ENCODE peak calls at places on chromosomes 3 and 15, in ten cellular contexts. One of them, this sample, is unnamed.

GRCh38 chr3:184171562-184171961 is 3.1 kb upstream of the AP2M1 start:
- DNase-seq in uterus: no peak
- DNase-seq in mammary epithelial cell: no peak
- DNase-seq in progenitor cell of endocrine pancreas: no peak
- DNase-seq in fibroblast of pulmonary artery: peak
- DNase-seq in fibroblast of lung: no peak
- DNase-seq in PC-9: no peak
- DNase-seq in heart left ventricle: no peak
- DNase-seq in right lobe of liver: no peak
- DNase-seq in dorsolateral prefrontal cortex: no peak
- DNase-seq in this sample: no peak

GRCh38 chr3:14289590-14290453 is 111.2 kb downstream of the LSM3 start:
- DNase-seq in dorsolateral prefrontal cortex: no peak
- DNase-seq in right lobe of liver: no peak
- DNase-seq in progenitor cell of endocrine pancreas: no peak
- DNase-seq in uterus: no peak
- DNase-seq in mammary epithelial cell: peak
- DNase-seq in PC-9: peak
- DNase-seq in heart left ventricle: no peak
- DNase-seq in fibroblast of lung: peak
- DNase-seq in fibroblast of pulmonary artery: peak
- DNase-seq in this sample: no peak

GRCh38 chr15:38401101-38401500 is 52.8 kb upstream of the FAM98B start:
- DNase-seq in progenitor cell of endocrine pancreas: no peak
- DNase-seq in fibroblast of lung: peak
- DNase-seq in right lobe of liver: no peak
- DNase-seq in uterus: no peak
- DNase-seq in dorsolateral prefrontal cortex: no peak
- DNase-seq in mammary epithelial cell: peak
- DNase-seq in heart left ventricle: no peak
- DNase-seq in fibroblast of pulmonary artery: peak
- DNase-seq in PC-9: no peak
- DNase-seq in this sample: no peak

GRCh38 chr3:3172627-3173026 is 6.9 kb downstream of the CRBN start:
- DNase-seq in heart left ventricle: no peak
- DNase-seq in dorsolateral prefrontal cortex: no peak
- DNase-seq in mammary epithelial cell: no peak
- DNase-seq in PC-9: no peak
- DNase-seq in right lobe of liver: no peak
- DNase-seq in fibroblast of pulmonary artery: no peak
- DNase-seq in uterus: no peak
- DNase-seq in fibroblast of lung: no peak
- DNase-seq in progenitor cell of endocrine pancreas: no peak
- DNase-seq in this sample: no peak

GRCh38 chr3:32307591-32307990 is 69.1 kb downstream of the CMTM8 start:
- DNase-seq in dorsolateral prefrontal cortex: no peak
- DNase-seq in mammary epithelial cell: peak
- DNase-seq in heart left ventricle: no peak
- DNase-seq in fibroblast of lung: no peak
- DNase-seq in PC-9: no peak
- DNase-seq in right lobe of liver: no peak
- DNase-seq in fibroblast of pulmonary artery: no peak
- DNase-seq in progenitor cell of endocrine pancreas: no peak
- DNase-seq in uterus: no peak
- DNase-seq in this sample: no peak

GRCh38 chr15:71219646-71220045 is 104.4 kb downstream of the THSD4 start:
- DNase-seq in fibroblast of lung: peak
- DNase-seq in uterus: no peak
- DNase-seq in progenitor cell of endocrine pancreas: no peak
- DNase-seq in right lobe of liver: no peak
- DNase-seq in fibroblast of pulmonary artery: peak
- DNase-seq in dorsolateral prefrontal cortex: no peak
- DNase-seq in PC-9: no peak
- DNase-seq in heart left ventricle: no peak
- DNase-seq in mammary epithelial cell: peak
- DNase-seq in this sample: no peak

GRCh38 chr15:85554852-85555521 is 174.6 kb downstream of the AKAP13 start:
- DNase-seq in progenitor cell of endocrine pancreas: no peak
- DNase-seq in dorsolateral prefrontal cortex: no peak
- DNase-seq in mammary epithelial cell: no peak
- DNase-seq in fibroblast of pulmonary artery: no peak
- DNase-seq in heart left ventricle: no peak
- DNase-seq in fibroblast of lung: no peak
- DNase-seq in PC-9: no peak
- DNase-seq in uterus: no peak
- DNase-seq in right lobe of liver: no peak
- DNase-seq in this sample: no peak

GRCh38 chr3:106089806-106090205 is 221.0 kb upstream of the CBLB start:
- DNase-seq in fibroblast of lung: no peak
- DNase-seq in fibroblast of pulmonary artery: no peak
- DNase-seq in right lobe of liver: no peak
- DNase-seq in mammary epithelial cell: no peak
- DNase-seq in dorsolateral prefrontal cortex: no peak
- DNase-seq in PC-9: no peak
- DNase-seq in uterus: no peak
- DNase-seq in progenitor cell of endocrine pancreas: no peak
- DNase-seq in heart left ventricle: no peak
- DNase-seq in this sample: no peak

GRCh38 chr3:195083659-195084058 is 187.3 kb downstream of the XXYLT1 start:
- DNase-seq in uterus: no peak
- DNase-seq in PC-9: no peak
- DNase-seq in fibroblast of lung: no peak
- DNase-seq in dorsolateral prefrontal cortex: peak
- DNase-seq in mammary epithelial cell: no peak
- DNase-seq in progenitor cell of endocrine pancreas: no peak
- DNase-seq in right lobe of liver: peak
- DNase-seq in fibroblast of pulmonary artery: no peak
- DNase-seq in heart left ventricle: no peak
- DNase-seq in this sample: no peak

GRCh38 chr3:103410231-103410630 is 975.4 kb downstream of the ZPLD1 start:
- DNase-seq in heart left ventricle: no peak
- DNase-seq in progenitor cell of endocrine pancreas: no peak
- DNase-seq in mammary epithelial cell: no peak
- DNase-seq in right lobe of liver: no peak
- DNase-seq in dorsolateral prefrontal cortex: no peak
- DNase-seq in fibroblast of pulmonary artery: no peak
- DNase-seq in fibroblast of lung: no peak
- DNase-seq in uterus: no peak
- DNase-seq in PC-9: no peak
- DNase-seq in this sample: no peak
- TF ChIP-seq CTCF in heart left ventricle: no peak
- TF ChIP-seq CTCF in progenitor cell of endocrine pancreas: peak
- TF ChIP-seq CTCF in mammary epithelial cell: peak
- TF ChIP-seq CTCF in right lobe of liver: no peak
- TF ChIP-seq CTCF in dorsolateral prefrontal cortex: no peak
- TF ChIP-seq CTCF in fibroblast of pulmonary artery: no peak
- TF ChIP-seq CTCF in fibroblast of lung: no peak
- TF ChIP-seq CTCF in uterus: no peak
- TF ChIP-seq CTCF in PC-9: no peak
- TF ChIP-seq CTCF in this sample: peak

GRCh38 chr15:32657198-32657886 is 15.8 kb downstream of the SCG5 start:
- DNase-seq in right lobe of liver: no peak
- DNase-seq in progenitor cell of endocrine pancreas: no peak
- DNase-seq in heart left ventricle: no peak
- DNase-seq in mammary epithelial cell: peak
- DNase-seq in dorsolateral prefrontal cortex: no peak
- DNase-seq in fibroblast of lung: no peak
- DNase-seq in fibroblast of pulmonary artery: no peak
- DNase-seq in PC-9: no peak
- DNase-seq in uterus: no peak
- DNase-seq in this sample: no peak
- TF ChIP-seq CTCF in right lobe of liver: peak
- TF ChIP-seq CTCF in progenitor cell of endocrine pancreas: no peak
- TF ChIP-seq CTCF in heart left ventricle: no peak
- TF ChIP-seq CTCF in mammary epithelial cell: peak
- TF ChIP-seq CTCF in dorsolateral prefrontal cortex: no peak
- TF ChIP-seq CTCF in fibroblast of lung: no peak
- TF ChIP-seq CTCF in fibroblast of pulmonary artery: no peak
- TF ChIP-seq CTCF in PC-9: no peak
- TF ChIP-seq CTCF in uterus: no peak
- TF ChIP-seq CTCF in this sample: no peak

GRCh38 chr15:79673416-79674123 is 223.2 kb downstream of the MTHFS start:
- DNase-seq in mammary epithelial cell: peak
- DNase-seq in uterus: no peak
- DNase-seq in fibroblast of pulmonary artery: peak
- DNase-seq in right lobe of liver: no peak
- DNase-seq in PC-9: no peak
- DNase-seq in dorsolateral prefrontal cortex: no peak
- DNase-seq in heart left ventricle: no peak
- DNase-seq in progenitor cell of endocrine pancreas: no peak
- DNase-seq in fibroblast of lung: peak
- DNase-seq in this sample: no peak

GRCh38 chr15:79674124-79674465 is 222.7 kb downstream of the MTHFS start:
- DNase-seq in progenitor cell of endocrine pancreas: no peak
- DNase-seq in fibroblast of pulmonary artery: no peak
- DNase-seq in heart left ventricle: no peak
- DNase-seq in fibroblast of lung: no peak
- DNase-seq in right lobe of liver: no peak
- DNase-seq in mammary epithelial cell: no peak
- DNase-seq in dorsolateral prefrontal cortex: no peak
- DNase-seq in uterus: no peak
- DNase-seq in PC-9: no peak
- DNase-seq in this sample: no peak

GRCh38 chr15:79678032-79678701 is 218.6 kb downstream of the MTHFS start:
- DNase-seq in fibroblast of pulmonary artery: no peak
- DNase-seq in mammary epithelial cell: no peak
- DNase-seq in progenitor cell of endocrine pancreas: no peak
- DNase-seq in PC-9: no peak
- DNase-seq in fibroblast of lung: no peak
- DNase-seq in heart left ventricle: no peak
- DNase-seq in dorsolateral prefrontal cortex: no peak
- DNase-seq in right lobe of liver: no peak
- DNase-seq in uterus: no peak
- DNase-seq in this sample: no peak

GRCh38 chr15:79676621-79677020 is 220.2 kb downstream of the MTHFS start:
- DNase-seq in fibroblast of pulmonary artery: no peak
- DNase-seq in fibroblast of lung: no peak
- DNase-seq in progenitor cell of endocrine pancreas: no peak
- DNase-seq in uterus: no peak
- DNase-seq in PC-9: no peak
- DNase-seq in right lobe of liver: no peak
- DNase-seq in mammary epithelial cell: no peak
- DNase-seq in heart left ventricle: no peak
- DNase-seq in dorsolateral prefrontal cortex: no peak
- DNase-seq in this sample: no peak

GRCh38 chr15:79675982-79676381 is 220.8 kb downstream of the MTHFS start:
- DNase-seq in uterus: no peak
- DNase-seq in right lobe of liver: no peak
- DNase-seq in fibroblast of pulmonary artery: no peak
- DNase-seq in dorsolateral prefrontal cortex: no peak
- DNase-seq in PC-9: no peak
- DNase-seq in mammary epithelial cell: no peak
- DNase-seq in progenitor cell of endocrine pancreas: no peak
- DNase-seq in heart left ventricle: no peak
- DNase-seq in fibroblast of lung: no peak
- DNase-seq in this sample: no peak
- TF ChIP-seq CTCF in uterus: no peak
- TF ChIP-seq CTCF in right lobe of liver: no peak
- TF ChIP-seq CTCF in fibroblast of pulmonary artery: no peak
- TF ChIP-seq CTCF in dorsolateral prefrontal cortex: no peak
- TF ChIP-seq CTCF in PC-9: no peak
- TF ChIP-seq CTCF in mammary epithelial cell: no peak
- TF ChIP-seq CTCF in progenitor cell of endocrine pancreas: no peak
- TF ChIP-seq CTCF in heart left ventricle: no peak
- TF ChIP-seq CTCF in fibroblast of lung: no peak
- TF ChIP-seq CTCF in this sample: no peak

DNA sequence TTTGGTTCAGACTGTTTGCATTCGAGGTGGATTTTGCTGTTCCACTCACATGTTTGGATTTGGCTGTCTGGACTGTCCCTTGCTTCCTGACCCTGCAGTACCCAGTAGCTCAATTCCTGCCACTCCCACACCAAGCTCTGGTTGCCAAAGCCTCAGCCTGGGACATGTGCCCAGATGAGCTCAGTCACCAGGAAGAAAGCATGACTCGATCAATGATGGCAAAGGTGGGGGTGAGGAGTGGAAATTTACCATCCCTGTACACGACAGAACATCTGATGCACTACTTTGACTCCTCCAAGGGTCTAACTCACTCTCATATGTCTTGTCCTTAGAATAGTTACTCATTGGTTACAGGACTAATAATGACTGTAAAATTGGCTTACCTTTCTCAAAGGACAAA is 45.2 kb downstream of the ZNF385D start:
- DNase-seq in uterus: no peak
- DNase-seq in right lobe of liver: peak
- DNase-seq in PC-9: peak
- DNase-seq in heart left ventricle: peak
- DNase-seq in dorsolateral prefrontal cortex: no peak
- DNase-seq in fibroblast of lung: peak
- DNase-seq in fibroblast of pulmonary artery: peak
- DNase-seq in mammary epithelial cell: peak
- DNase-seq in progenitor cell of endocrine pancreas: no peak
- DNase-seq in this sample: no peak
- TF ChIP-seq CTCF in uterus: no peak
- TF ChIP-seq CTCF in right lobe of liver: no peak
- TF ChIP-seq CTCF in PC-9: no peak
- TF ChIP-seq CTCF in heart left ventricle: no peak
- TF ChIP-seq CTCF in dorsolateral prefrontal cortex: no peak
- TF ChIP-seq CTCF in fibroblast of lung: no peak
- TF ChIP-seq CTCF in fibroblast of pulmonary artery: no peak
- TF ChIP-seq CTCF in mammary epithelial cell: no peak
- TF ChIP-seq CTCF in progenitor cell of endocrine pancreas: no peak
- TF ChIP-seq CTCF in this sample: no peak